ENCODE peak calls at places on chromosome 16, in seven cellular contexts. One of them, this sample, is unnamed.

GRCh38 chr16:80931985-80932720 is 74.5 kb downstream of the CMC2 start:
- DNase-seq in left colon: peak; percentile 55
- DNase-seq in progenitor cell of endocrine pancreas: peak; percentile 36
- DNase-seq in stimulated activated CD4-positive, alpha-beta T cell treated with anti-CD3 and anti-CD28 coated beads, Interleukin-15, amount 100 ng/mL, for 1 hour: no peak
- DNase-seq in kidney tubule cell: no peak
- DNase-seq in HEK293T: no peak
- DNase-seq in amygdala: peak; percentile 54
- DNase-seq in this sample: peak; percentile 91

GRCh38 chr16:58048494-58048893 is 22.9 kb downstream of the MMP15 start:
- DNase-seq in left colon: no peak
- DNase-seq in progenitor cell of endocrine pancreas: no peak
- DNase-seq in stimulated activated CD4-positive, alpha-beta T cell treated with anti-CD3 and anti-CD28 coated beads, Interleukin-15, amount 100 ng/mL, for 1 hour: no peak
- DNase-seq in kidney tubule cell: no peak
- DNase-seq in HEK293T: no peak
- DNase-seq in amygdala: no peak
- DNase-seq in this sample: no peak

GRCh38 chr16:73172621-73173312 is 124.8 kb upstream of the ZFHX3 start:
- DNase-seq in left colon: peak; percentile 81
- DNase-seq in progenitor cell of endocrine pancreas: no peak
- DNase-seq in stimulated activated CD4-positive, alpha-beta T cell treated with anti-CD3 and anti-CD28 coated beads, Interleukin-15, amount 100 ng/mL, for 1 hour: no peak
- DNase-seq in kidney tubule cell: peak; percentile 30
- DNase-seq in HEK293T: peak; percentile 57
- DNase-seq in amygdala: no peak
- DNase-seq in this sample: peak; percentile 89

GRCh38 chr16:51951668-51952298 is 595.2 kb downstream of the TOX3 start:
- DNase-seq in left colon: no peak
- DNase-seq in progenitor cell of endocrine pancreas: peak; percentile 45
- DNase-seq in stimulated activated CD4-positive, alpha-beta T cell treated with anti-CD3 and anti-CD28 coated beads, Interleukin-15, amount 100 ng/mL, for 1 hour: no peak
- DNase-seq in kidney tubule cell: no peak
- DNase-seq in HEK293T: peak; percentile 49
- DNase-seq in amygdala: no peak
- DNase-seq in this sample: no peak

GRCh38 chr16:21598676-21599157 is 660 bp upstream of the METTL9 start:
- DNase-seq in left colon: no peak
- DNase-seq in progenitor cell of endocrine pancreas: no peak
- DNase-seq in stimulated activated CD4-positive, alpha-beta T cell treated with anti-CD3 and anti-CD28 coated beads, Interleukin-15, amount 100 ng/mL, for 1 hour: no peak
- DNase-seq in kidney tubule cell: peak; percentile 17
- DNase-seq in HEK293T: no peak
- DNase-seq in amygdala: no peak
- DNase-seq in this sample: no peak

GRCh38 chr16:89142474-89143197 is 28.9 kb upstream of the CDH15 start:
- DNase-seq in left colon: no peak
- DNase-seq in progenitor cell of endocrine pancreas: no peak
- DNase-seq in stimulated activated CD4-positive, alpha-beta T cell treated with anti-CD3 and anti-CD28 coated beads, Interleukin-15, amount 100 ng/mL, for 1 hour: no peak
- DNase-seq in kidney tubule cell: no peak
- DNase-seq in HEK293T: no peak
- DNase-seq in amygdala: no peak
- DNase-seq in this sample: peak; percentile 50

GRCh38 chr16:5059386-5060072 is 6.2 kb downstream of the C16orf89 start:
- DNase-seq in left colon: peak; percentile 0
- DNase-seq in progenitor cell of endocrine pancreas: no peak
- DNase-seq in stimulated activated CD4-positive, alpha-beta T cell treated with anti-CD3 and anti-CD28 coated beads, Interleukin-15, amount 100 ng/mL, for 1 hour: no peak
- DNase-seq in kidney tubule cell: no peak
- DNase-seq in HEK293T: no peak
- DNase-seq in amygdala: no peak
- DNase-seq in this sample: peak; percentile 36

GRCh38 chr16:57868913-57869520 is 66.7 kb upstream of the KIFC3 start:
- DNase-seq in left colon: no peak
- DNase-seq in progenitor cell of endocrine pancreas: no peak
- DNase-seq in stimulated activated CD4-positive, alpha-beta T cell treated with anti-CD3 and anti-CD28 coated beads, Interleukin-15, amount 100 ng/mL, for 1 hour: no peak
- DNase-seq in kidney tubule cell: no peak
- DNase-seq in HEK293T: no peak
- DNase-seq in amygdala: no peak
- DNase-seq in this sample: no peak

GRCh38 chr16:9437115-9437514 is 345.7 kb downstream of the HAPSTR1 start:
- DNase-seq in left colon: no peak
- DNase-seq in progenitor cell of endocrine pancreas: no peak
- DNase-seq in stimulated activated CD4-positive, alpha-beta T cell treated with anti-CD3 and anti-CD28 coated beads, Interleukin-15, amount 100 ng/mL, for 1 hour: no peak
- DNase-seq in kidney tubule cell: peak; percentile 17
- DNase-seq in HEK293T: no peak
- DNase-seq in amygdala: no peak
- DNase-seq in this sample: no peak

GRCh38 chr16:847151-847550 is 46.6 kb upstream of the GNG13 start:
- DNase-seq in left colon: no peak
- DNase-seq in progenitor cell of endocrine pancreas: no peak
- DNase-seq in stimulated activated CD4-positive, alpha-beta T cell treated with anti-CD3 and anti-CD28 coated beads, Interleukin-15, amount 100 ng/mL, for 1 hour: no peak
- DNase-seq in kidney tubule cell: no peak
- DNase-seq in HEK293T: no peak
- DNase-seq in amygdala: no peak
- DNase-seq in this sample: peak; percentile 52

GRCh38 chr16:14322186-14322585 is 251.1 kb downstream of the MRTFB start:
- DNase-seq in left colon: no peak
- DNase-seq in progenitor cell of endocrine pancreas: no peak
- DNase-seq in stimulated activated CD4-positive, alpha-beta T cell treated with anti-CD3 and anti-CD28 coated beads, Interleukin-15, amount 100 ng/mL, for 1 hour: no peak
- DNase-seq in kidney tubule cell: no peak
- DNase-seq in HEK293T: no peak
- DNase-seq in amygdala: no peak
- DNase-seq in this sample: no peak

GRCh38 chr16:67161595-67162058 is 1.9 kb downstream of the FBXL8 start:
- DNase-seq in left colon: no peak
- DNase-seq in progenitor cell of endocrine pancreas: no peak
- DNase-seq in stimulated activated CD4-positive, alpha-beta T cell treated with anti-CD3 and anti-CD28 coated beads, Interleukin-15, amount 100 ng/mL, for 1 hour: no peak
- DNase-seq in kidney tubule cell: no peak
- DNase-seq in HEK293T: no peak
- DNase-seq in amygdala: no peak
- DNase-seq in this sample: no peak

GRCh38 chr16:25691519-25692091 is at the start of gene HS3ST4:
- DNase-seq in left colon: no peak
- DNase-seq in progenitor cell of endocrine pancreas: peak; percentile 37
- DNase-seq in stimulated activated CD4-positive, alpha-beta T cell treated with anti-CD3 and anti-CD28 coated beads, Interleukin-15, amount 100 ng/mL, for 1 hour: no peak
- DNase-seq in kidney tubule cell: no peak
- DNase-seq in HEK293T: peak; percentile 22
- DNase-seq in amygdala: no peak
- DNase-seq in this sample: no peak